ENCODE peak calls at places on chromosomes 16 and 17, in nine cellular contexts. One of them, this sample, is unnamed.

GRCh38 chr17:5747276-5747675 is 163.0 kb upstream of the NLRP1 start:
- DNase-seq in GM20000: no peak
- DNase-seq in dorsolateral prefrontal cortex: no peak
- DNase-seq in fibroblast of mammary gland: no peak
- DNase-seq in PC-9: no peak
- DNase-seq in BE2C: no peak
- DNase-seq in tibial nerve: no peak
- DNase-seq in mammary epithelial cell: no peak
- DNase-seq in HFFc6: no peak
- DNase-seq in this sample: no peak

GRCh38 chr17:74803971-74804370 is 27.8 kb upstream of the NAT9 start:
- DNase-seq in PC-9: no peak
- DNase-seq in BE2C: peak
- DNase-seq in dorsolateral prefrontal cortex: no peak
- DNase-seq in GM20000: no peak
- DNase-seq in HFFc6: no peak
- DNase-seq in fibroblast of mammary gland: no peak
- DNase-seq in mammary epithelial cell: no peak
- DNase-seq in tibial nerve: no peak
- DNase-seq in this sample: no peak

GRCh38 chr16:49929606-49930005 is 73.7 kb upstream of the ZNF423 start:
- DNase-seq in BE2C: no peak
- DNase-seq in mammary epithelial cell: no peak
- DNase-seq in dorsolateral prefrontal cortex: no peak
- DNase-seq in tibial nerve: no peak
- DNase-seq in GM20000: no peak
- DNase-seq in PC-9: no peak
- DNase-seq in fibroblast of mammary gland: no peak
- DNase-seq in HFFc6: no peak
- DNase-seq in this sample: no peak

GRCh38 chr17:16818821-16819683 is 129.0 kb downstream of the CCDC144A start:
- DNase-seq in PC-9: no peak
- DNase-seq in tibial nerve: no peak
- DNase-seq in fibroblast of mammary gland: no peak
- DNase-seq in dorsolateral prefrontal cortex: peak
- DNase-seq in mammary epithelial cell: no peak
- DNase-seq in GM20000: no peak
- DNase-seq in HFFc6: no peak
- DNase-seq in BE2C: no peak
- DNase-seq in this sample: no peak

GRCh38 chr17:67244621-67245072 is 349 bp downstream of the HELZ start:
- DNase-seq in mammary epithelial cell: no peak
- DNase-seq in fibroblast of mammary gland: no peak
- DNase-seq in GM20000: no peak
- DNase-seq in HFFc6: no peak
- DNase-seq in dorsolateral prefrontal cortex: peak
- DNase-seq in tibial nerve: no peak
- DNase-seq in BE2C: peak
- DNase-seq in PC-9: no peak
- DNase-seq in this sample: no peak

GRCh38 chr16:48123104-48123788 is 32.5 kb downstream of the ABCC12 start:
- DNase-seq in BE2C: no peak
- DNase-seq in mammary epithelial cell: peak
- DNase-seq in dorsolateral prefrontal cortex: no peak
- DNase-seq in HFFc6: peak
- DNase-seq in tibial nerve: no peak
- DNase-seq in GM20000: peak
- DNase-seq in PC-9: peak
- DNase-seq in fibroblast of mammary gland: peak
- DNase-seq in this sample: peak

GRCh38 chr16:55292491-55292890 is 31.5 kb upstream of the IRX6 start:
- DNase-seq in HFFc6: no peak
- DNase-seq in BE2C: no peak
- DNase-seq in PC-9: no peak
- DNase-seq in tibial nerve: no peak
- DNase-seq in GM20000: no peak
- DNase-seq in dorsolateral prefrontal cortex: no peak
- DNase-seq in mammary epithelial cell: no peak
- DNase-seq in fibroblast of mammary gland: no peak
- DNase-seq in this sample: no peak

GRCh38 chr16:72475688-72476087 is 303.7 kb upstream of the PMFBP1 start:
- DNase-seq in tibial nerve: no peak
- DNase-seq in PC-9: no peak
- DNase-seq in HFFc6: no peak
- DNase-seq in mammary epithelial cell: no peak
- DNase-seq in BE2C: no peak
- DNase-seq in fibroblast of mammary gland: no peak
- DNase-seq in GM20000: no peak
- DNase-seq in dorsolateral prefrontal cortex: no peak
- DNase-seq in this sample: no peak

GRCh38 chr16:11136600-11136999 is 119.4 kb downstream of the SOCS1 start:
- DNase-seq in dorsolateral prefrontal cortex: no peak
- DNase-seq in BE2C: peak
- DNase-seq in HFFc6: peak
- DNase-seq in GM20000: no peak
- DNase-seq in mammary epithelial cell: peak
- DNase-seq in PC-9: peak
- DNase-seq in tibial nerve: no peak
- DNase-seq in fibroblast of mammary gland: peak
- DNase-seq in this sample: peak

GRCh38 chr17:70905796-70906195 is 736.5 kb downstream of the KCNJ2 start:
- DNase-seq in GM20000: no peak
- DNase-seq in PC-9: no peak
- DNase-seq in fibroblast of mammary gland: peak
- DNase-seq in mammary epithelial cell: peak
- DNase-seq in HFFc6: peak
- DNase-seq in BE2C: no peak
- DNase-seq in dorsolateral prefrontal cortex: no peak
- DNase-seq in tibial nerve: peak
- DNase-seq in this sample: peak

GRCh38 chr17:14201087-14201486 is 35.6 kb downstream of the CDRT15 start:
- DNase-seq in BE2C: no peak
- DNase-seq in mammary epithelial cell: no peak
- DNase-seq in GM20000: no peak
- DNase-seq in tibial nerve: no peak
- DNase-seq in fibroblast of mammary gland: peak
- DNase-seq in PC-9: no peak
- DNase-seq in dorsolateral prefrontal cortex: no peak
- DNase-seq in HFFc6: no peak
- DNase-seq in this sample: no peak
- TF ChIP-seq CTCF in BE2C: no peak
- TF ChIP-seq CTCF in mammary epithelial cell: no peak
- TF ChIP-seq CTCF in GM20000: no peak
- TF ChIP-seq CTCF in tibial nerve: no peak
- TF ChIP-seq CTCF in fibroblast of mammary gland: no peak
- TF ChIP-seq CTCF in PC-9: no peak
- TF ChIP-seq CTCF in dorsolateral prefrontal cortex: no peak
- TF ChIP-seq CTCF in HFFc6: no peak
- TF ChIP-seq CTCF in this sample: no peak

DNA sequence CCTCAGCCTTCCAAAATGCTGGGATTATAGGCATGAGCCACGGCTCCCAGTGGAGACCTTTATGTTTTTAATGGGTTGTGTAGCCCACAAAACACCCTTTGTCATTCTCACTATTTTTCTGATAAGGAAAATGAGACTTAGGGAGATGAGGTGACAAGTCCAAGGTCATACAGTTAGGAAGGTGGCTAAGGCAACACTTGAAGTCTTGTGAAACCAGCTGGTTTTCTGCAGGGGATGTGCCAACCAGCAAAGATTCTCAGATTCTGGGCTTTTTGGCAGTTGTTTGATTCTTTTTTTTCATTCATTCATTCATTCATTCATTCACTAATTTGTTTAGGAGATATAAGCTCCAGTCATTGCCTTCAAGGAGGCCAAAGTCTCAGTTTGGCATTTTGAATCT is 10.0 kb upstream of the PHOSPHO1 start:
- DNase-seq in dorsolateral prefrontal cortex: no peak
- DNase-seq in tibial nerve: no peak
- DNase-seq in HFFc6: no peak
- DNase-seq in GM20000: no peak
- DNase-seq in mammary epithelial cell: no peak
- DNase-seq in PC-9: no peak
- DNase-seq in BE2C: no peak
- DNase-seq in fibroblast of mammary gland: no peak
- DNase-seq in this sample: no peak
- TF ChIP-seq CTCF in dorsolateral prefrontal cortex: no peak
- TF ChIP-seq CTCF in tibial nerve: no peak
- TF ChIP-seq CTCF in HFFc6: no peak
- TF ChIP-seq CTCF in GM20000: no peak
- TF ChIP-seq CTCF in mammary epithelial cell: no peak
- TF ChIP-seq CTCF in PC-9: no peak
- TF ChIP-seq CTCF in BE2C: no peak
- TF ChIP-seq CTCF in fibroblast of mammary gland: no peak
- TF ChIP-seq CTCF in this sample: no peak

GRCh38 chr17:43696891-43697290 is 35.2 kb upstream of the MEOX1 start:
- DNase-seq in HFFc6: no peak
- DNase-seq in PC-9: no peak
- DNase-seq in BE2C: no peak
- DNase-seq in tibial nerve: no peak
- DNase-seq in fibroblast of mammary gland: no peak
- DNase-seq in mammary epithelial cell: no peak
- DNase-seq in GM20000: no peak
- DNase-seq in dorsolateral prefrontal cortex: no peak
- DNase-seq in this sample: no peak

GRCh38 chr17:43697937-43698336 is 36.2 kb upstream of the MEOX1 start:
- DNase-seq in BE2C: no peak
- DNase-seq in HFFc6: no peak
- DNase-seq in fibroblast of mammary gland: no peak
- DNase-seq in dorsolateral prefrontal cortex: no peak
- DNase-seq in tibial nerve: no peak
- DNase-seq in mammary epithelial cell: no peak
- DNase-seq in GM20000: no peak
- DNase-seq in PC-9: no peak
- DNase-seq in this sample: no peak

GRCh38 chr17:43694081-43694870 is 32.6 kb upstream of the MEOX1 start:
- DNase-seq in dorsolateral prefrontal cortex: peak
- DNase-seq in BE2C: peak
- DNase-seq in HFFc6: peak
- DNase-seq in GM20000: peak
- DNase-seq in fibroblast of mammary gland: peak
- DNase-seq in tibial nerve: peak
- DNase-seq in PC-9: peak
- DNase-seq in mammary epithelial cell: peak
- DNase-seq in this sample: peak

GRCh38 chr17:43698678-43699437 is 37.1 kb upstream of the MEOX1 start:
- DNase-seq in HFFc6: no peak
- DNase-seq in BE2C: no peak
- DNase-seq in fibroblast of mammary gland: no peak
- DNase-seq in mammary epithelial cell: no peak
- DNase-seq in dorsolateral prefrontal cortex: no peak
- DNase-seq in GM20000: no peak
- DNase-seq in PC-9: no peak
- DNase-seq in tibial nerve: no peak
- DNase-seq in this sample: no peak

DNA sequence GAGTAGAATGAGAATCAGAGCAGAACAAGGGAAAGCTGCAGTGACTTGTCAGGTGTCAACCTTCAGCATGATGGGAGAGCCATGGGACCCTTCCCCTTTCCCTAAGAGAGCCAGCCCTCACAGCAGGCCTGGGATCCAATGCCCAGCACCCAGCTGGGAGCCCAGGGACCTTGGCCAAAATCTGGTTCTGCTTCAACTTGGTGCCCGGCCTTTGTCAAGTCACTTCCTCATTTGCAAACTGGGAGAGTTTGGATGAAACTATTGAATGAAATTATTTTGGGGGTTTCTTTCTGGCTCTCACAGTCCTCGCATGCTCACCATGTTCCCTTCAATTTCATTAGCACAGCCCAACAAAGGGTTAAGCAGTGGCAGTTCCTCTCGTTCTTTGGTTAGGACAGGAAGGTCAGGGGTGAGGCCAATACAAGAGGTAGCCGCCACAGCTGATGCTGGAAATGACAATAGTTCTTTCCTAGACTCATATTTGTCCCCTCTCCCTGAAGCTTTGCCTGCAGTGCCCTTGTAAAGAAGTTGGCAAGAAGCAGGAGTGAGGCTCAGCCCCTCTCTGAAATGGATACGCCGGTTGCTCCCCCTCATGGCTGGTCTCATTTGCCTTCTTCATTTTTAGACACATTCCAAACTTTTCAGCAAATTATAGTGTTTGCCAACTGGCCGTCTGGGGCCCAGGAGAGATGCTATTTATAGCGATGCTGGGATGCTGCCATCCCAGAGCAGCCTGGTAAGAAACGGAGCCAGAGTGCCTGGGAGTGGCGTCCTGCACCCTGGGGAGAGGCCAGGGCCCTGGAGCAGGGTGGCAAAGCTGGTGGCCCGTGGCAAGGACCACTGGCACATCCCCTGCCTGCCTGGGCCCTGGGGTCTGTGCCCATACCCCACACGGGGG is 34.5 kb upstream of the MEOX1 start:
- DNase-seq in PC-9: no peak
- DNase-seq in BE2C: no peak
- DNase-seq in dorsolateral prefrontal cortex: no peak
- DNase-seq in GM20000: no peak
- DNase-seq in fibroblast of mammary gland: no peak
- DNase-seq in tibial nerve: no peak
- DNase-seq in mammary epithelial cell: no peak
- DNase-seq in HFFc6: peak
- DNase-seq in this sample: no peak
- TF ChIP-seq CTCF in PC-9: no peak
- TF ChIP-seq CTCF in BE2C: no peak
- TF ChIP-seq CTCF in dorsolateral prefrontal cortex: no peak
- TF ChIP-seq CTCF in GM20000: no peak
- TF ChIP-seq CTCF in fibroblast of mammary gland: no peak
- TF ChIP-seq CTCF in tibial nerve: no peak
- TF ChIP-seq CTCF in mammary epithelial cell: no peak
- TF ChIP-seq CTCF in HFFc6: no peak
- TF ChIP-seq CTCF in this sample: no peak

GRCh38 chr17:45161288-45162021 is at the start of gene HEXIM2:
- DNase-seq in GM20000: peak
- DNase-seq in BE2C: peak
- DNase-seq in dorsolateral prefrontal cortex: peak
- DNase-seq in tibial nerve: peak
- DNase-seq in mammary epithelial cell: peak
- DNase-seq in PC-9: peak
- DNase-seq in fibroblast of mammary gland: peak
- DNase-seq in HFFc6: peak
- DNase-seq in this sample: peak

GRCh38 chr17:45164734-45165269 is 3.1 kb downstream of the HEXIM2 start:
- DNase-seq in HFFc6: no peak
- DNase-seq in BE2C: no peak
- DNase-seq in mammary epithelial cell: no peak
- DNase-seq in GM20000: no peak
- DNase-seq in tibial nerve: no peak
- DNase-seq in PC-9: no peak
- DNase-seq in dorsolateral prefrontal cortex: no peak
- DNase-seq in fibroblast of mammary gland: no peak
- DNase-seq in this sample: no peak

GRCh38 chr17:45162022-45162687 is 480 bp downstream of the HEXIM2 start:
- DNase-seq in BE2C: no peak
- DNase-seq in mammary epithelial cell: no peak
- DNase-seq in GM20000: no peak
- DNase-seq in PC-9: no peak
- DNase-seq in HFFc6: no peak
- DNase-seq in dorsolateral prefrontal cortex: no peak
- DNase-seq in fibroblast of mammary gland: no peak
- DNase-seq in tibial nerve: no peak
- DNase-seq in this sample: no peak

GRCh38 chr17:45156242-45156641 is 5.4 kb upstream of the HEXIM2 start:
- DNase-seq in HFFc6: no peak
- DNase-seq in fibroblast of mammary gland: no peak
- DNase-seq in BE2C: no peak
- DNase-seq in tibial nerve: no peak
- DNase-seq in dorsolateral prefrontal cortex: no peak
- DNase-seq in PC-9: no peak
- DNase-seq in mammary epithelial cell: no peak
- DNase-seq in GM20000: no peak
- DNase-seq in this sample: no peak

GRCh38 chr17:45160505-45161287 is 979 bp upstream of the HEXIM2 start:
- DNase-seq in mammary epithelial cell: peak
- DNase-seq in dorsolateral prefrontal cortex: peak
- DNase-seq in tibial nerve: peak
- DNase-seq in fibroblast of mammary gland: peak
- DNase-seq in PC-9: peak
- DNase-seq in BE2C: peak
- DNase-seq in HFFc6: peak
- DNase-seq in GM20000: no peak
- DNase-seq in this sample: peak
- TF ChIP-seq CTCF in mammary epithelial cell: no peak
- TF ChIP-seq CTCF in dorsolateral prefrontal cortex: no peak
- TF ChIP-seq CTCF in tibial nerve: peak
- TF ChIP-seq CTCF in fibroblast of mammary gland: no peak
- TF ChIP-seq CTCF in PC-9: no peak
- TF ChIP-seq CTCF in BE2C: peak
- TF ChIP-seq CTCF in HFFc6: peak
- TF ChIP-seq CTCF in GM20000: peak
- TF ChIP-seq CTCF in this sample: no peak

This sample was measured in MCF 10A.